ENCODE peak calls at places on chromosomes 11 and 22, in six cellular contexts. One of them, this sample, is unnamed.

GRCh38 chr22:19619144-19620009 is 94.9 kb upstream of the SEPTIN5 start:
- DNase-seq in breast epithelium: no peak
- DNase-seq in GM23338: no peak
- DNase-seq in fibroblast of lung: no peak
- DNase-seq in kidney: no peak
- DNase-seq in K562: no peak
- DNase-seq in this sample: no peak

GRCh38 chr11:126310229-126310991 is 6.5 kb downstream of the DCPS start:
- DNase-seq in breast epithelium: peak
- DNase-seq in GM23338: peak
- DNase-seq in fibroblast of lung: peak
- DNase-seq in kidney: peak
- DNase-seq in K562: peak
- DNase-seq in this sample: peak

GRCh38 chr11:443542-444199 is 1.9 kb upstream of the ANO9 start:
- DNase-seq in breast epithelium: no peak
- DNase-seq in GM23338: peak
- DNase-seq in fibroblast of lung: no peak
- DNase-seq in kidney: peak
- DNase-seq in K562: no peak
- DNase-seq in this sample: peak

GRCh38 chr11:67165595-67165994 is 46.5 kb downstream of the KDM2A start:
- DNase-seq in breast epithelium: no peak
- DNase-seq in GM23338: no peak
- DNase-seq in fibroblast of lung: no peak
- DNase-seq in kidney: no peak
- DNase-seq in K562: no peak
- DNase-seq in this sample: no peak

GRCh38 chr11:1826552-1827094 is 8.2 kb upstream of the SYT8 start:
- DNase-seq in breast epithelium: peak
- DNase-seq in GM23338: peak
- DNase-seq in fibroblast of lung: peak
- DNase-seq in kidney: peak
- DNase-seq in K562: peak
- DNase-seq in this sample: peak

GRCh38 chr22:40345801-40346177 is 511 bp upstream of the ADSL start:
- DNase-seq in breast epithelium: no peak
- DNase-seq in GM23338: no peak
- DNase-seq in fibroblast of lung: peak
- DNase-seq in kidney: peak
- DNase-seq in K562: peak
- DNase-seq in this sample: peak

GRCh38 chr11:62011881-62012280 is 44.4 kb upstream of the FTH1 start:
- DNase-seq in breast epithelium: no peak
- DNase-seq in GM23338: no peak
- DNase-seq in fibroblast of lung: no peak
- DNase-seq in kidney: no peak
- DNase-seq in K562: no peak
- DNase-seq in this sample: no peak

GRCh38 chr11:73478737-73479347 is 102.6 kb downstream of the RELT start:
- DNase-seq in breast epithelium: no peak
- DNase-seq in GM23338: peak
- DNase-seq in fibroblast of lung: peak
- DNase-seq in kidney: no peak
- DNase-seq in K562: peak
- DNase-seq in this sample: no peak

GRCh38 chr22:17101475-17102296 is 16.9 kb downstream of the IL17RA start:
- DNase-seq in breast epithelium: no peak
- DNase-seq in GM23338: no peak
- DNase-seq in fibroblast of lung: no peak
- DNase-seq in kidney: no peak
- DNase-seq in K562: no peak
- DNase-seq in this sample: no peak

GRCh38 chr11:78351193-78351592 is 66.4 kb downstream of the GAB2 start:
- DNase-seq in breast epithelium: no peak
- DNase-seq in GM23338: peak
- DNase-seq in fibroblast of lung: no peak
- DNase-seq in kidney: no peak
- DNase-seq in K562: no peak
- DNase-seq in this sample: no peak
- H3K4me3 ChIP-seq in breast epithelium: peak
- H3K4me3 ChIP-seq in GM23338: no peak
- H3K4me3 ChIP-seq in fibroblast of lung: peak
- H3K4me3 ChIP-seq in kidney: no peak
- H3K4me3 ChIP-seq in K562: no peak
- H3K4me3 ChIP-seq in this sample: peak

GRCh38 chr11:46456676-46457432 is 65.3 kb upstream of the CHRM4 start:
- DNase-seq in breast epithelium: no peak
- DNase-seq in GM23338: no peak
- DNase-seq in fibroblast of lung: no peak
- DNase-seq in kidney: no peak
- DNase-seq in K562: no peak
- DNase-seq in this sample: no peak
- H3K27ac ChIP-seq in breast epithelium: no peak
- H3K27ac ChIP-seq in GM23338: peak
- H3K27ac ChIP-seq in fibroblast of lung: no peak
- H3K27ac ChIP-seq in kidney: no peak
- H3K27ac ChIP-seq in K562: no peak
- H3K27ac ChIP-seq in this sample: no peak

GRCh38 chr22:33803371-33803770 is 116.9 kb downstream of the LARGE1 start:
- DNase-seq in breast epithelium: no peak
- DNase-seq in GM23338: no peak
- DNase-seq in fibroblast of lung: peak
- DNase-seq in kidney: no peak
- DNase-seq in K562: no peak
- DNase-seq in this sample: no peak
- H3K4me3 ChIP-seq in breast epithelium: no peak
- H3K4me3 ChIP-seq in GM23338: no peak
- H3K4me3 ChIP-seq in fibroblast of lung: peak
- H3K4me3 ChIP-seq in kidney: no peak
- H3K4me3 ChIP-seq in K562: no peak
- H3K4me3 ChIP-seq in this sample: no peak

DNA sequence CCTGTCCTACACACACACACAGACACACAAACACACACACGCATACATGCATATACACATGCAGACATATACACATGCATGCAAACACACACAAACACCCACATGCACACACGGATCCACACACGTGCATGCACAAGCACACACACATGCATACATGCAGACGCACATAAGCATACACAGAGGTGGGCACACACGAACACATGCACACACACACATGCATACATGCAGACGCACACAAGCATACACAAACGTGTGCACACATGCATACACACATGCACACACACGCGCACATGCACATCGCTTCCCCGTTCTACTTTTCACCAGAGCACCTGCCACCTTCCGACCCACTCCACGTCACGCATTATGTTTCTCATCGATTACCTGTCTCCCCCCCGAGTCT is 13.2 kb downstream of the PHF21B start:
- DNase-seq in breast epithelium: no peak
- DNase-seq in GM23338: no peak
- DNase-seq in fibroblast of lung: no peak
- DNase-seq in kidney: no peak
- DNase-seq in K562: no peak
- DNase-seq in this sample: no peak
- H3K27ac ChIP-seq in breast epithelium: no peak
- H3K27ac ChIP-seq in GM23338: peak
- H3K27ac ChIP-seq in fibroblast of lung: no peak
- H3K27ac ChIP-seq in kidney: no peak
- H3K27ac ChIP-seq in K562: no peak
- H3K27ac ChIP-seq in this sample: no peak

GRCh38 chr11:119334173-119334930 is at the start of gene RNF26:
- DNase-seq in breast epithelium: peak
- DNase-seq in GM23338: peak
- DNase-seq in fibroblast of lung: peak
- DNase-seq in kidney: peak
- DNase-seq in K562: peak
- DNase-seq in this sample: peak

GRCh38 chr11:119336744-119337469 is 2.6 kb downstream of the RNF26 start:
- DNase-seq in breast epithelium: no peak
- DNase-seq in GM23338: no peak
- DNase-seq in fibroblast of lung: no peak
- DNase-seq in kidney: peak
- DNase-seq in K562: no peak
- DNase-seq in this sample: no peak

GRCh38 chr11:119337581-119338317 is 2.9 kb downstream of the C1QTNF5 start:
- DNase-seq in breast epithelium: no peak
- DNase-seq in GM23338: peak
- DNase-seq in fibroblast of lung: peak
- DNase-seq in kidney: peak
- DNase-seq in K562: peak
- DNase-seq in this sample: no peak

GRCh38 chr11:119335091-119335654 is 846 bp downstream of the RNF26 start:
- DNase-seq in breast epithelium: no peak
- DNase-seq in GM23338: no peak
- DNase-seq in fibroblast of lung: no peak
- DNase-seq in kidney: no peak
- DNase-seq in K562: no peak
- DNase-seq in this sample: no peak

GRCh38 chr11:119335655-119336543 is 1.6 kb downstream of the RNF26 start:
- DNase-seq in breast epithelium: peak
- DNase-seq in GM23338: no peak
- DNase-seq in fibroblast of lung: no peak
- DNase-seq in kidney: peak
- DNase-seq in K562: no peak
- DNase-seq in this sample: no peak
- H3K4me3 ChIP-seq in breast epithelium: no peak
- H3K4me3 ChIP-seq in GM23338: peak
- H3K4me3 ChIP-seq in fibroblast of lung: peak
- H3K4me3 ChIP-seq in kidney: no peak
- H3K4me3 ChIP-seq in K562: peak
- H3K4me3 ChIP-seq in this sample: no peak